ENCODE peak calls at places on chromosomes 3 and 15, in four cellular contexts. F is IMR-90, I is GM12878, J is K562. W is an unnamed sample.

GRCh38 chr3:98329392-98330124 is 24.1 kb upstream of the OR5K4 start:
- DNase-seq in F (peak), I (peak), J (peak), W (peak)

GRCh38 chr15:78630886-78631633 is 9.9 kb downstream of the CHRNB4 start:
- DNase-seq in F (no peak), I (no peak), J (no peak), W (no peak)

GRCh38 chr15:52162876-52163275 is 28.3 kb downstream of the GNB5 start:
- DNase-seq in F (no peak), I (no peak), J (no peak), W (no peak)

GRCh38 chr3:71389911-71390573 is 193.5 kb downstream of the FOXP1 start:
- DNase-seq in F (peak), I (no peak), J (no peak), W (peak)

GRCh38 chr3:29925150-29925549 is 644.3 kb downstream of the RBMS3 start:
- DNase-seq in F (peak), I (no peak), J (no peak), W (no peak)

GRCh38 chr15:82855286-82856092 is 46.1 kb downstream of the WHAMM start:
- DNase-seq in F (no peak), I (no peak), J (no peak), W (no peak)

GRCh38 chr3:126270145-126270811 is 86.9 kb downstream of the KLF15 start:
- DNase-seq in F (peak), I (no peak), J (no peak), W (no peak)

GRCh38 chr3:148146947-148147346 is 550.8 kb upstream of the AGTR1 start:
- DNase-seq in F (peak), I (no peak), J (no peak), W (no peak)

GRCh38 chr15:83561661-83562060 is 92.3 kb upstream of the ADAMTSL3 start:
- DNase-seq in F (no peak), I (no peak), J (no peak), W (no peak)

GRCh38 chr3:31004025-31004678 is 109.7 kb upstream of the GADL1 start:
- DNase-seq in F (peak), I (no peak), J (no peak), W (no peak)

GRCh38 chr15:28918141-28918983 is 32.6 kb downstream of the APBA2 start:
- DNase-seq in F (no peak), I (no peak), J (peak), W (peak)
- TF ChIP-seq ELK1 in F (no peak), I (no peak), J (no peak), W (no peak)

GRCh38 chr3:46953265-46954010 is 23.1 kb downstream of the CCDC12 start:
- DNase-seq in F (no peak), I (no peak), J (no peak), W (no peak)

GRCh38 chr3:46955157-46955556 is 21.4 kb downstream of the CCDC12 start:
- DNase-seq in F (no peak), I (no peak), J (no peak), W (no peak)

GRCh38 chr3:46954178-46954577 is 22.4 kb downstream of the CCDC12 start:
- DNase-seq in F (no peak), I (no peak), J (no peak), W (no peak)

GRCh38 chr3:46950661-46951241 is 25.8 kb downstream of the CCDC12 start:
- DNase-seq in F (no peak), I (no peak), J (no peak), W (no peak)

GRCh38 chr3:46952813-46953212 is 23.7 kb downstream of the CCDC12 start:
- DNase-seq in F (no peak), I (no peak), J (no peak), W (no peak)
- H3K4me3 ChIP-seq in F (no peak), I (no peak), J (no peak), W (no peak)

DNA sequence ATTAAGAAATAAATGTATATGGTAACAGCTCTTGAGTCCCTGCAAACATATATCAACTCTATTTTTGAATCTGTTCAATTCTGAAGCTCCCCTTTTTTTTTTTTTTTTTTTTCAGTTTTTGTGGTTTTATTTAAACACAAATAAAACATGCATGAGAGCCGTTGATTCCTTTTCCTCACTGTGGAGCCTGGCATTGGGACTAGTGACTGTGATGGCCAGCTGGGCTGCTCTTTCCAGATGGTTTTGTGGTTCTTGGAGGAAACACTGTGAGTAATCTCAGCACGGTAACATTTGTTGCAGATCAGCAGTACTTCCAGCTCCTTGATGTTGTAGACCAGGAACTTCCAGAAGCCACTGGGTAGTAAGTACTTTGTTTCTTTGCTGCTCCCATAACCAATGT is 15.9 kb downstream of the EMC7 start:
- DNase-seq in F (peak), I (no peak), J (no peak), W (no peak)
- TF ChIP-seq ELK1 in F (no peak), I (no peak), J (no peak), W (no peak)

DNA sequence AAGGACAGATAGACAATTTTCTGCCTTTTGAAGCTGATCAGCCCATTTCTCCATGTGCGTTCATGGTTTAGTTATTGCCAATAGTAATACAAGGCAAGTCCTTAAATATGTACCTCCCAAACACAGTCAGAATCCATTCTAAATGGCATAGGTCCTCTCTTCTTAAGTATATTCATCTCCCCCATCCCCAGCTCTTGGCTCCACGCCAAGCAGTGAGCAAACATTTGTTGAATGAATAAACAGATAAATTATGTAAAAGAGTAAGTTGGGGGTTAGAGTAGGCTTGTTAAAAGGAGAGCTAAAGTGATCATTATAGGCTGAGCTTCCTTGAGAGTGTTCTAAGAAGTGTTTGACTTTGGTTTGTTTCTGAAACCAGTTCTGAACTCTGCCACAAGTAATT is 241.3 kb downstream of the ITPR1 start:
- DNase-seq in F (no peak), I (no peak), J (peak), W (no peak)
- H3K4me3 ChIP-seq in F (no peak), I (no peak), J (no peak), W (no peak)

GRCh38 chr3:183490653-183491052 is 62.2 kb upstream of the MCF2L2 start:
- DNase-seq in F (no peak), I (no peak), J (no peak), W (no peak)

GRCh38 chr3:183492849-183493179 is 62.7 kb downstream of the KLHL6 start:
- DNase-seq in F (peak), I (no peak), J (no peak), W (no peak)

GRCh38 chr3:183491923-183492848 is 63.3 kb downstream of the KLHL6 start:
- DNase-seq in F (no peak), I (no peak), J (no peak), W (no peak)

GRCh38 chr3:183490211-183490601 is 61.8 kb upstream of the MCF2L2 start:
- DNase-seq in F (no peak), I (no peak), J (no peak), W (no peak)

DNA sequence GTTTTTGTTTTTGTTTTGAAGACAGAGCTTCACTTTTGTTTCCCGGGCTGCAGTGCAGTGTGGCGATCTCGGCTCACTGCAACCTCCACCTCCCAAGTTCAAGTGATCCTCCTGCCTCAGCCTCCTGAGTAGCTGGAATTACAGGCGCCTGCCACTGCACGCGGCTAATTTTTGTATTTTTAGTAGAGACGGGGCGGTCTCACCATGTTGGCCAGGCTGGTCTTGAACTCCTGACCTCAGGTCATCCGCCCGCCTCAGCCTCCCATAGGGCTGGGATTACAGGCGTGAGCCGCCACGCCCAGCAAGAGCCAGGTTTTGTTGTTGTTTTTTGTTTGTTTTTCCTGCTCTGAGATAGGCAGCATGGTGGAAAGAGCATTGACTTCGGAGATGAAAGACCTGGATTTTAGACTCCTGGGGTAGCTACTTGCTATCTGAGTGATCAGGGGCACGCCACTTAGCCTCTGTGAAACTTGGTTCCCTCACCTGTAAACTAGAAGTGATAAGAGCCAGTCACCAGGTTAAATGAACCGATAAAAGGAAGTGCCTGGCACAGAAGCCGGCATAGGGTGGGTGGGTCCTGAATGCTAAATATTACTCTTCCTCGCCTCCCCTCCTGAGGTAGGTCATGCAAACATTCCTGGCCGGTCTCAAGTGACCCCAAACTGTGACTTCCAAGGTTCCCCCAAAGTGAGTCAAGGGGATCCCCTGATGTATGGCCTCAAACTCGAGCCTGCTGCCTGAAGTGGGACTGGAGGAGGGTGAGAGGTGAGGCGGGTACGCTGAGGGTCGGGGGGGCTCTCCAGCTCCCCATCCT is 62.9 kb upstream of the MCF2L2 start:
- DNase-seq in F (no peak), I (no peak), J (no peak), W (no peak)
- TF ChIP-seq ELK1 in F (no peak), I (no peak), J (no peak), W (no peak)